ENCODE peak calls at places on chromosome 22, in six cellular contexts. J is activated naive CD8-positive, alpha-beta T cell treated with anti-CD3 and anti-CD28 coated beads, Interleukin-2, amount 50 U/mL, for 24 hours; X is NCI-H1930; V is EH; T is GOT3; W is GM23338. R is an unnamed sample.
A peak's percentile ranks its signal among the peaks of the same experiment; 100 is the strongest.

GRCh38 chr22:28955817-28956216 is 72.4 kb downstream of the ZNRF3 start:
- DNase-seq in W (no peak), T (no peak), J (peak; percentile 82), V (no peak), X (no peak), R (no peak)

GRCh38 chr22:46823654-46824053 is 61.2 kb downstream of the TBC1D22A start:
- DNase-seq in V (no peak), X (no peak), J (no peak), W (no peak), T (no peak), R (no peak)

GRCh38 chr22:46815896-46816721 is 53.7 kb downstream of the TBC1D22A start:
- DNase-seq in T (no peak), V (peak; percentile 62), X (no peak), W (peak; percentile 31), J (no peak), R (peak; percentile 75)

GRCh38 chr22:35987487-35987886 is 41.1 kb downstream of the RBFOX2 start:
- DNase-seq in J (no peak), X (no peak), T (no peak), V (no peak), W (no peak), R (no peak)

GRCh38 chr22:32444068-32444467 is 20.2 kb downstream of the BPIFC start:
- DNase-seq in V (no peak), T (no peak), J (peak; percentile 4), W (peak; percentile 45), X (peak; percentile 22), R (peak; percentile 30)

GRCh38 chr22:37109242-37109917 is at the start of gene TMPRSS6:
- DNase-seq in W (no peak), T (no peak), X (no peak), V (no peak), J (no peak), R (peak; percentile 56)

GRCh38 chr22:44574057-44574456 is 76.0 kb upstream of the RTL6 start:
- DNase-seq in X (no peak), W (no peak), J (no peak), V (peak; percentile 78), T (peak; percentile 63), R (no peak)

GRCh38 chr22:43736651-43737050 is 75.5 kb downstream of the EFCAB6 start:
- DNase-seq in W (no peak), J (no peak), X (no peak), T (no peak), V (no peak), R (no peak)

GRCh38 chr22:21054714-21055563 is 9.2 kb downstream of the LRRC74B start:
- DNase-seq in V (no peak), X (no peak), W (no peak), T (no peak), J (no peak), R (no peak)

GRCh38 chr22:44557064-44557748 is 59.2 kb upstream of the RTL6 start:
- DNase-seq in T (no peak), X (no peak), J (no peak), W (no peak), V (no peak), R (no peak)

GRCh38 chr22:48245119-48245485 is 1482.7 kb downstream of the TBC1D22A start:
- DNase-seq in V (no peak), W (no peak), J (no peak), T (no peak), X (no peak), R (no peak)

GRCh38 chr22:37195921-37196320 is 7.9 kb upstream of the C1QTNF6 start:
- DNase-seq in T (no peak), V (peak; percentile 53), W (no peak), X (no peak), J (no peak), R (no peak)

GRCh38 chr22:46081036-46081830 is 69.1 kb upstream of the PPARA start:
- DNase-seq in J (no peak), V (peak; percentile 37), T (no peak), X (no peak), W (no peak), R (no peak)

GRCh38 chr22:27598792-27599191 is 202.8 kb downstream of the MN1 start:
- DNase-seq in T (no peak), X (no peak), W (no peak), J (no peak), V (no peak), R (no peak)

GRCh38 chr22:37230673-37231405 is 13.2 kb downstream of the RAC2 start:
- DNase-seq in J (peak; percentile 85), X (no peak), T (no peak), V (no peak), W (no peak), R (no peak)